ENCODE peak calls at places on chromosome 4, in seven cellular contexts. Y is left ventricle myocardium inferior; X is endodermal cell; W is effector memory CD4-positive, alpha-beta T cell; O is brain microvascular endothelial cell; U is ovary; V is cardiac muscle cell. B is an unnamed sample.

GRCh38 chr4:173821851-173822250 is 291.8 kb upstream of the HAND2 start:
- DNase-seq in Y (no peak), X (no peak), W (no peak), O (no peak), U (no peak), V (no peak), B (no peak)

GRCh38 chr4:103067841-103068547 is 8.6 kb downstream of the SLC9B2 start:
- DNase-seq in Y (no peak), X (no peak), W (no peak), O (no peak), U (no peak), V (no peak), B (no peak)

GRCh38 chr4:13840573-13841185 is 213.2 kb upstream of the BOD1L1 start:
- DNase-seq in Y (no peak), X (peak), W (no peak), O (no peak), U (no peak), V (no peak), B (no peak)

GRCh38 chr4:144688035-144688569 is 42.1 kb downstream of the HHIP start:
- DNase-seq in Y (no peak), X (no peak), W (no peak), O (no peak), U (no peak), V (no peak), B (no peak)

GRCh38 chr4:81682492-81682891 is 210.8 kb upstream of the RASGEF1B start:
- DNase-seq in Y (no peak), X (peak), W (no peak), O (no peak), U (no peak), V (no peak), B (no peak)

GRCh38 chr4:97513917-97514316 is 629.4 kb downstream of the STPG2 start:
- DNase-seq in Y (no peak), X (no peak), W (no peak), O (no peak), U (no peak), V (no peak), B (no peak)

GRCh38 chr4:153603258-153603657 is 80.8 kb upstream of the TLR2 start:
- DNase-seq in Y (no peak), X (no peak), W (no peak), O (no peak), U (no peak), V (no peak), B (no peak)

GRCh38 chr4:166896254-166896653 is 338.0 kb downstream of the SPOCK3 start:
- DNase-seq in Y (no peak), X (no peak), W (no peak), O (no peak), U (no peak), V (no peak), B (no peak)

GRCh38 chr4:23897564-23898109 is 7.8 kb upstream of the PPARGC1A start:
- DNase-seq in Y (no peak), X (no peak), W (no peak), O (no peak), U (no peak), V (no peak), B (no peak)

GRCh38 chr4:155587766-155588165 is 78.9 kb upstream of the GUCY1A1 start:
- DNase-seq in Y (no peak), X (no peak), W (no peak), O (no peak), U (no peak), V (no peak), B (no peak)

GRCh38 chr4:25343671-25344070 is 31.1 kb downstream of the ZCCHC4 start:
- DNase-seq in Y (no peak), X (no peak), W (no peak), O (no peak), U (no peak), V (no peak), B (no peak)

GRCh38 chr4:11650801-11651596 is 222.3 kb upstream of the HS3ST1 start:
- DNase-seq in Y (no peak), X (no peak), W (no peak), O (no peak), U (no peak), V (peak), B (no peak)

GRCh38 chr4:6752486-6752829 is 30.1 kb upstream of the KIAA0232 start:
- DNase-seq in Y (no peak), X (no peak), W (no peak), O (no peak), U (no peak), V (no peak), B (no peak)

GRCh38 chr4:183399616-183400015 is 44.8 kb upstream of the CDKN2AIP start:
- DNase-seq in Y (no peak), X (no peak), W (no peak), O (no peak), U (no peak), V (no peak), B (no peak)

GRCh38 chr4:891747-892146 is 40.4 kb downstream of the GAK start:
- DNase-seq in Y (no peak), X (peak), W (no peak), O (no peak), U (no peak), V (peak), B (no peak)

GRCh38 chr4:43391084-43391483 is 498.6 kb downstream of the GRXCR1 start:
- DNase-seq in Y (no peak), X (no peak), W (no peak), O (no peak), U (no peak), V (no peak), B (no peak)

GRCh38 chr4:189940178-189941004 is at the start of gene FRG1:
- DNase-seq in Y (peak), X (peak), W (peak), O (peak), U (peak), V (peak), B (peak)

GRCh38 chr4:40301592-40301991 is 33.5 kb upstream of the CHRNA9 start:
- DNase-seq in Y (no peak), X (no peak), W (peak), O (no peak), U (no peak), V (no peak), B (no peak)

GRCh38 chr4:123967360-123967759 is 570.8 kb downstream of the SPRY1 start:
- DNase-seq in Y (no peak), X (no peak), W (no peak), O (no peak), U (no peak), V (peak), B (no peak)

GRCh38 chr4:139018971-139019758 is 3.6 kb downstream of the NOCT start:
- DNase-seq in Y (no peak), X (peak), W (no peak), O (no peak), U (no peak), V (no peak), B (no peak)

GRCh38 chr4:125115941-125116340 is 198.8 kb upstream of the FAT4 start:
- DNase-seq in Y (no peak), X (no peak), W (no peak), O (peak), U (no peak), V (no peak), B (no peak)

GRCh38 chr4:141196227-141196928 is 24.3 kb upstream of the ZNF330 start:
- DNase-seq in Y (no peak), X (no peak), W (no peak), O (no peak), U (no peak), V (no peak), B (no peak)

GRCh38 chr4:106541253-106541652 is 172.7 kb upstream of the GIMD1 start:
- DNase-seq in Y (no peak), X (no peak), W (no peak), O (peak), U (no peak), V (peak), B (no peak)

GRCh38 chr4:3721627-3722026 is 44.6 kb upstream of the ADRA2C start:
- DNase-seq in Y (no peak), X (no peak), W (no peak), O (no peak), U (no peak), V (no peak), B (no peak)

DNA sequence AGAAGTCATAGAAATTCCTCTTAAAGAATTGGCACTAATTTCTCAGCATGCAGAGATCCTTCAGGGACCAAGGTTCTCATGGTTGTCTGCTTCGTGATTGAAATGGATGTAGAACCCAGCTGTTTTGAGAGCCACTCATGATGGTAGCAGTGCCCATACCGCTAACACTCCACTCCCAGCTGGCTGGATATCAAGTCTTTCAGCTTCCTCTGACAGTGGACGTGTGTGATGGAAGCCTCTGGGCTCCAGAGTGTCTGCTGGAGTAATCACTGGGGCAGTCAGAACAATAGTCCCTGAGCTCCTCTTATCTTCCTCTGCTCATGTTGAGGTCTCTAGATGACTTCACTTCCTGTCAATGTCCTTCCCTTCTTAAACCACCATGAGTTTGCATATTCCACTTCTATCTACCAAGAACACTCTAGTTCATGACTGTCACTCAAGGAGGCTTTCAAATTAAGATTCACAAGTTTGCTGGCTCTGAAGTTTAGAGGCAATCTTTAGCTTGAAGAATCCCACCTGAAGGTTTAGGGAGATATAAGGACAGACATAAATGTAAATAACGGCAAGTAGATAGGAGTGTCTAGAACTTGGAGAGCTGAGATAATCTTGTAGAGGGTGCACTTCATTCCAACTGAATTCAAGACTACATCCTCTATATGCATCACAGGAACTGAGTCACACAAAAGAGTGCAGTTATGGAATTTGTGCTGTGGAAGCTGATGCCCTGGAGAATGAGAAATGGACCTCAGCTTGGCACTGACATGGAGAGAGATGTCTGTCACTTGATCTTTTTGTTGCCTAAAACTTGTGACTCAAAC is 64.5 kb upstream of the WDR1 start:
- DNase-seq in Y (no peak), X (no peak), W (no peak), O (peak), U (no peak), V (peak), B (no peak)
- H3K27ac ChIP-seq in Y (no peak), X (no peak), W (no peak), O (peak), U (no peak), V (peak), B (no peak)

GRCh38 chr4:57064811-57065711 is 45.1 kb downstream of the IGFBP7 start:
- DNase-seq in Y (peak), X (no peak), W (no peak), O (peak), U (peak), V (peak), B (peak)
- H3K27ac ChIP-seq in Y (peak), X (no peak), W (no peak), O (peak), U (peak), V (no peak), B (peak)

GRCh38 chr4:84099591-84099990 is 399.5 kb downstream of the NKX6-1 start:
- DNase-seq in Y (no peak), X (no peak), W (no peak), O (no peak), U (no peak), V (no peak), B (no peak)

GRCh38 chr4:84100071-84100470 is 399.0 kb downstream of the NKX6-1 start:
- DNase-seq in Y (no peak), X (no peak), W (no peak), O (no peak), U (no peak), V (no peak), B (no peak)
- H3K27ac ChIP-seq in Y (no peak), X (no peak), W (no peak), O (no peak), U (no peak), V (no peak), B (no peak)

DNA sequence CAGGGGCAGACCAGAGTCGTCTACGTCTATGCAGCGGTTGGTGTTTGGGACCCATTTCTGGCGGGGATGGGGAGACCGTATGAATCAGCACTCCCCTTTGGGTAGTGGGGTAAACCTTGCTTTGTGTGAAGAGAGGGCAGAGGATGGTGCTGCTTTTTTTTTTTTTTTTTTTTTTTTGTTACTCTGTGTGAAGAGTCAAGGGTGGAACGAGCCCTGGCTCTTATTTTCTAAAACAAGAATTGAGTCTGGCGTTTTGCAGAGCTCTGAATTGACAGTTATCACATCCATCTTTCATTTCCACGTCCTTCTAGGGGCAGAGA is 1.2 kb downstream of the SLAIN2 start:
- DNase-seq in Y (no peak), X (no peak), W (peak), O (no peak), U (no peak), V (no peak), B (no peak)
- H3K27ac ChIP-seq in Y (peak), X (peak), W (peak), O (peak), U (peak), V (peak), B (peak)